ENCODE peak calls at places on chromosome 20, in nine cellular contexts. N is activated CD4-positive, alpha-beta T cell treated with anti-CD3 and anti-CD28 coated beads for 4 hours; H is NCI-H1105 treated with DMSO at 0.1 percent for 48 hours; R is stimulated activated naive B cell treated with anti-CD40 and anti-IgM and Interleukin-4, amounts not matched to agents 10 μg/mL and 1 μg/mL and 100 μg/mL, for 72 hours; X is stimulated activated CD4-positive, alpha-beta T cell treated with anti-CD3 and anti-CD28 coated beads, TNF-alpha, amount 100 ng/mL, for 4 hours; W is Jurkat, Clone E6-1; P is aorta; B is Caco-2; M is COLO829. O is an unnamed sample.

GRCh38 chr20:37564388-37565133 is 36.9 kb upstream of the BLCAP start:
- DNase-seq in H (peak; percentile 58), N (peak; percentile 20), W (no peak), X (peak; percentile 5), M (peak; percentile 66), P (no peak), R (peak; percentile 18), B (peak; percentile 87), O (peak; percentile 55)

GRCh38 chr20:50629675-50630055 is 61.7 kb downstream of the RIPOR3 start:
- DNase-seq in P (no peak), X (no peak), W (no peak), N (no peak), M (no peak), B (no peak), R (no peak), H (no peak), O (no peak)

GRCh38 chr20:41617059-41617921 is 887 bp downstream of the CHD6 start:
- DNase-seq in B (peak; percentile 65), W (peak; percentile 42), P (peak; percentile 63), H (peak; percentile 50), N (peak; percentile 44), R (no peak), M (peak; percentile 24), X (peak; percentile 37), O (peak; percentile 76)

GRCh38 chr20:4604580-4604979 is 117.1 kb upstream of the PRND start:
- DNase-seq in P (no peak), B (no peak), R (no peak), X (no peak), N (no peak), H (no peak), M (no peak), W (no peak), O (no peak)

GRCh38 chr20:25310268-25310920 is 62.5 kb downstream of the PYGB start:
- DNase-seq in X (peak; percentile 12), W (peak; percentile 40), N (peak; percentile 42), B (peak; percentile 87), R (peak; percentile 72), M (peak; percentile 97), H (no peak), P (peak; percentile 73), O (peak; percentile 39)

GRCh38 chr20:44701116-44701865 is 13.9 kb upstream of the CCN5 start:
- DNase-seq in P (no peak), M (no peak), H (no peak), X (no peak), W (no peak), N (no peak), R (no peak), B (no peak), O (no peak)

GRCh38 chr20:61896058-61896961 is 169.4 kb downstream of the TAF4 start:
- DNase-seq in R (no peak), N (no peak), X (no peak), M (peak; percentile 68), H (peak; percentile 31), P (no peak), W (no peak), B (peak; percentile 81), O (peak; percentile 63)

GRCh38 chr20:21693322-21693721 is 12.1 kb upstream of the PAX1 start:
- DNase-seq in P (no peak), W (peak; percentile 15), M (no peak), N (no peak), R (no peak), B (peak; percentile 16), X (no peak), H (peak; percentile 45), O (peak; percentile 20)

GRCh38 chr20:36303831-36304230 is 2.3 kb upstream of the DLGAP4 start:
- DNase-seq in X (no peak), N (no peak), R (no peak), M (no peak), P (no peak), W (no peak), B (no peak), H (no peak), O (no peak)